ENCODE peak calls at places on chromosomes 13 and 19, in four cellular contexts. Q is upper lobe of right lung, G is epithelial cell of esophagus, B is spleen. N is an unnamed sample.

GRCh38 chr19:30202060-30202600 is 170.1 kb upstream of the ZNF536 start:
- DNase-seq in Q (no peak), G (no peak), B (no peak), N (no peak)

GRCh38 chr19:20072936-20073335 is 4.9 kb upstream of the ZNF90 start:
- DNase-seq in Q (no peak), G (no peak), B (no peak), N (no peak)

GRCh38 chr19:7873304-7874079 is 698 bp downstream of the PRR36 start:
- DNase-seq in Q (no peak), G (no peak), B (no peak), N (no peak)

GRCh38 chr19:33950141-33950805 is 153.6 kb downstream of the KCTD15 start:
- DNase-seq in Q (no peak), G (no peak), B (no peak), N (no peak)

GRCh38 chr13:74929436-74929835 is 552.5 kb downstream of the TBC1D4 start:
- DNase-seq in Q (no peak), G (no peak), B (no peak), N (no peak)

GRCh38 chr19:52258426-52258825 is 11.0 kb upstream of the ZNF766 start:
- DNase-seq in Q (no peak), G (no peak), B (no peak), N (no peak)

GRCh38 chr19:31574251-31574973 is 225.2 kb upstream of the TSHZ3 start:
- DNase-seq in Q (no peak), G (no peak), B (no peak), N (no peak)

GRCh38 chr13:112059457-112060317 is 7.3 kb upstream of the SOX1 start:
- DNase-seq in Q (no peak), G (no peak), B (no peak), N (no peak)

GRCh38 chr19:17079710-17080440 is 4.3 kb downstream of the MYO9B start:
- DNase-seq in Q (no peak), G (peak), B (peak), N (no peak)

GRCh38 chr13:110458017-110458416 is 103.5 kb downstream of the RAB20 start:
- DNase-seq in Q (no peak), G (no peak), B (peak), N (no peak)

GRCh38 chr19:35462476-35462953 is 14.5 kb downstream of the FFAR2 start:
- DNase-seq in Q (no peak), G (no peak), B (no peak), N (no peak)

GRCh38 chr19:36638862-36639510 is 27.7 kb downstream of the ZNF461 start:
- DNase-seq in Q (no peak), G (peak), B (no peak), N (no peak)

GRCh38 chr13:113618455-113618854 is 33.9 kb downstream of the TFDP1 start:
- DNase-seq in Q (no peak), G (no peak), B (peak), N (no peak)

GRCh38 chr19:55647732-55648656 is at the start of gene CCDC106:
- DNase-seq in Q (peak), G (peak), B (peak), N (no peak)

GRCh38 chr19:55645512-55645881 is 2.0 kb downstream of the ZNF581 start:
- DNase-seq in Q (no peak), G (no peak), B (no peak), N (no peak)

GRCh38 chr19:55648657-55649578 is 906 bp downstream of the CCDC106 start:
- DNase-seq in Q (no peak), G (no peak), B (no peak), N (no peak)

GRCh38 chr19:55644842-55645511 is 1.5 kb downstream of the ZNF581 start:
- DNase-seq in Q (no peak), G (no peak), B (no peak), N (no peak)

GRCh38 chr19:55646889-55647731 is 902 bp upstream of the CCDC106 start:
- DNase-seq in Q (no peak), G (no peak), B (no peak), N (no peak)
- H3K4me3 ChIP-seq in Q (peak), G (peak), B (peak), N (peak)

DNA sequence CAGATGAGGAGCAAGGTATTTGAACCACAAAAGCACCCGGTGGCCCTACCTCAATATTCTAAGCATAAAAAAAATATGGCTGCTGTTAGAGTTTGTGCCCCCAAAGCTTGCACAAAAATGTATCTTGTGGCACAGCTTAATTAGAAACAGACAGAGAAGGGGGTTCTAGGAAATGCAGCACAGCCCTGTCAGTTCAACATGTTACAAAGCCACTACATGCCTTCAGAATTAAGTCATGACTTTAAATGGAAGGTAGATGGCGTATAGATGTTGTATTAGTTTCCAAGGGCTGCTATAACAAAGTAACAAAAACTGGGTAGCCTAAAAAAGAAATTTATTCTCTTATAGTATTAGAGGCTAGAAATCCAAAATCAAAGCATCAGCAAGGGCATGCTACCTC is 703.8 kb downstream of the DIAPH3 start:
- DNase-seq in Q (no peak), G (no peak), B (no peak), N (no peak)
- TF ChIP-seq CTCF in Q (no peak), G (no peak), B (no peak), N (peak)

GRCh38 chr13:27921421-27921960 is 1.7 kb downstream of the PDX1 start:
- DNase-seq in Q (no peak), G (no peak), B (no peak), N (no peak)

GRCh38 chr13:27918918-27919255 is 913 bp upstream of the PDX1 start:
- DNase-seq in Q (no peak), G (no peak), B (no peak), N (no peak)

GRCh38 chr13:27919299-27919933 is 384 bp upstream of the PDX1 start:
- DNase-seq in Q (no peak), G (no peak), B (no peak), N (no peak)

GRCh38 chr13:27920677-27921420 is 1.0 kb downstream of the PDX1 start:
- DNase-seq in Q (no peak), G (peak), B (no peak), N (no peak)

DNA sequence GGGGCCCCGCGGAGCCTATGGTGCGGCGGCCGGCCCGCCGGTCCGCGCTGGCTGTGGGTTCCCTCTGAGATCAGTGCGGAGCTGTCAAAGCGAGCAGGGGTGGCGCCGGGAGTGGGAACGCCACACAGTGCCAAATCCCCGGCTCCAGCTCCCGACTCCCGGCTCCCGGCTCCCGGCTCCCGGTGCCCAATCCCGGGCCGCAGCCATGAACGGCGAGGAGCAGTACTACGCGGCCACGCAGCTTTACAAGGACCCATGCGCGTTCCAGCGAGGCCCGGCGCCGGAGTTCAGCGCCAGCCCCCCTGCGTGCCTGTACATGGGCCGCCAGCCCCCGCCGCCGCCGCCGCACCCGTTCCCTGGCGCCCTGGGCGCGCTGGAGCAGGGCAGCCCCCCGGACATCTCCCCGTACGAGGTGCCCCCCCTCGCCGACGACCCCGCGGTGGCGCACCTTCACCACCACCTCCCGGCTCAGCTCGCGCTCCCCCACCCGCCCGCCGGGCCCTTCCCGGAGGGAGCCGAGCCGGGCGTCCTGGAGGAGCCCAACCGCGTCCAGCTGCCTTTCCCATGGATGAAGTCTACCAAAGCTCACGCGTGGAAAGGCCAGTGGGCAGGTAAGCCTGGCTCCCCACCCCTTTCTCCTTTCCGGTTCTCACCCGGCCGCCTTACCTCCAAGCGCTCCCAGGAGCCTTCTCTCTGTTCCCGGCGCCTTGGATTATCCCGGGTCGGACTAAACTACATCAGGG is at the start of gene PDX1:
- DNase-seq in Q (no peak), G (peak), B (no peak), N (no peak)
- H3K4me3 ChIP-seq in Q (peak), G (peak), B (peak), N (peak)

DNA sequence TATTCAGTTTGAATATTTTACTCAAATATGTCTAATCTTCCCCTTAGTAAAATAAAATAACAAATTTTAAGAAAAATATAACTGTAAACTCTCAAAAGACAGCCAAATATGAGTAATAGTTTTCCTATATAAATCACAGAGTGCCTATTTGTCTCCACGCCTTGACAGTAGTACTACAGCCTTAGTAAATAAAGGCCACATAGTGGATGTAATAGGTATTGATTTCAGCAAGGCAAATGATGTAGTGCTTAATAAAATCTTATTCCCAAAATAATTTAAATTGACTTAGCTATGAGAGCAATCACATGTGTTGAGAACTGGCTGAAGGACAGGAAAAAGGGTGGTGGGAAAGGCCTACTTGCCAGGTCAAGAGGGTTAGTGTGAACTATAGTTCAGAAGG is 747.2 kb downstream of the OLFM4 start:
- DNase-seq in Q (no peak), G (no peak), B (no peak), N (no peak)
- TF ChIP-seq CTCF in Q (no peak), G (no peak), B (no peak), N (no peak)

N was measured in LNCaP clone FGC.